ENCODE peak calls at places on chromosomes 5 and 9, in eight cellular contexts. R is memory B cell; H is cerebellum; Y is NB4; W is iPS-NIHi11; Q is renal cortical epithelial cell; N is activated CD4-positive, alpha-beta T cell treated with anti-CD3 and anti-CD28 coated beads for 24 hours; X is stimulated activated naive B cell treated with anti-CD40 and anti-IgM and Interleukin-4, amounts not matched to agents 10 μg/mL and 1 μg/mL and 100 μg/mL, for 72 hours. S is an unnamed sample.

GRCh38 chr5:175670358-175670757 is 12.5 kb downstream of the HRH2 start:
- DNase-seq in W (no peak), H (no peak), Y (no peak), X (no peak), N (no peak), Q (no peak), R (no peak), S (no peak)

GRCh38 chr5:71637133-71637532 is 50.0 kb downstream of the MCCC2 start:
- DNase-seq in Q (no peak), W (no peak), H (no peak), R (no peak), X (no peak), Y (no peak), N (no peak), S (no peak)

GRCh38 chr5:130198927-130199326 is 294.7 kb downstream of the CHSY3 start:
- DNase-seq in R (no peak), W (peak; percentile 63), X (no peak), N (no peak), H (no peak), Y (peak; percentile 43), Q (peak; percentile 42), S (no peak)

GRCh38 chr5:56264417-56265025 is 31.4 kb upstream of the ANKRD55 start:
- DNase-seq in R (peak; percentile 31), H (peak; percentile 15), N (no peak), Q (no peak), X (no peak), W (peak; percentile 77), Y (peak; percentile 65), S (no peak)

GRCh38 chr5:58156354-58156753 is 303.5 kb downstream of the PLK2 start:
- DNase-seq in R (no peak), N (no peak), H (no peak), X (no peak), Y (no peak), W (no peak), Q (no peak), S (no peak)

GRCh38 chr5:91061094-91061493 is 322.0 kb downstream of the ARRDC3 start:
- DNase-seq in W (no peak), Q (no peak), Y (no peak), N (no peak), X (no peak), H (no peak), R (no peak), S (no peak)

GRCh38 chr9:123662057-123662776 is 267.7 kb downstream of the DENND1A start:
- DNase-seq in N (no peak), H (no peak), Q (no peak), W (no peak), Y (no peak), R (peak; percentile 29), X (peak; percentile 40), S (no peak)

GRCh38 chr5:76615759-76616158 is 7.4 kb downstream of the F2RL2 start:
- DNase-seq in H (no peak), Q (peak; percentile 4), R (no peak), N (no peak), W (no peak), Y (no peak), X (no peak), S (no peak)

GRCh38 chr5:131792900-131793299 is 3.9 kb downstream of the FNIP1 start:
- DNase-seq in W (no peak), H (no peak), R (no peak), Q (no peak), Y (peak; percentile 41), X (no peak), N (no peak), S (no peak)

GRCh38 chr9:86918556-86918955 is 28.8 kb downstream of the GAS1 start:
- DNase-seq in W (no peak), X (no peak), N (no peak), R (no peak), H (no peak), Q (no peak), Y (no peak), S (no peak)

GRCh38 chr5:141811287-141812155 is 66.7 kb downstream of the PCDH1 start:
- DNase-seq in R (no peak), X (no peak), H (peak; percentile 80), Y (peak; percentile 23), N (no peak), Q (no peak), W (peak; percentile 80), S (no peak)

GRCh38 chr9:138050472-138051330 is 173.1 kb downstream of the CACNA1B start:
- DNase-seq in Q (no peak), W (peak; percentile 23), Y (no peak), R (no peak), N (no peak), X (no peak), H (no peak), S (peak; percentile 24)

GRCh38 chr5:170360712-170361501 is 28.3 kb downstream of the KCNMB1 start:
- DNase-seq in R (no peak), Q (no peak), W (no peak), X (no peak), H (no peak), N (no peak), Y (peak; percentile 79), S (no peak)

GRCh38 chr5:137040641-137041340 is 458.3 kb downstream of the SPOCK1 start:
- DNase-seq in W (no peak), R (no peak), X (no peak), H (peak; percentile 63), Q (no peak), Y (no peak), N (no peak), S (no peak)

GRCh38 chr5:104977530-104977929 is 1414.9 kb upstream of the NUDT12 start:
- DNase-seq in Y (no peak), R (no peak), Q (no peak), N (no peak), H (no peak), W (no peak), X (no peak), S (no peak)

GRCh38 chr5:67896312-67896985 is 319.1 kb upstream of the PIK3R1 start:
- DNase-seq in W (no peak), R (no peak), H (no peak), X (no peak), N (no peak), Q (no peak), Y (peak; percentile 13), S (no peak)

GRCh38 chr9:124271660-124272059 is 13.9 kb downstream of the NEK6 start:
- DNase-seq in W (no peak), N (no peak), Q (no peak), X (no peak), Y (no peak), H (no peak), R (no peak), S (no peak)

GRCh38 chr9:107213561-107214028 is 69.5 kb upstream of the RAD23B start:
- DNase-seq in Q (peak; percentile 100), H (no peak), X (peak; percentile 7), Y (peak; percentile 83), N (no peak), R (no peak), W (no peak), S (no peak)

GRCh38 chr9:32577316-32577715 is 4.4 kb upstream of the NDUFB6 start:
- DNase-seq in Q (no peak), R (no peak), W (no peak), N (no peak), Y (no peak), X (no peak), H (no peak), S (no peak)

GRCh38 chr5:68725905-68726683 is 367.7 kb upstream of the SLC30A5 start:
- DNase-seq in H (no peak), X (no peak), W (no peak), N (no peak), Q (no peak), R (no peak), Y (no peak), S (no peak)

GRCh38 chr9:14661421-14662059 is 31.7 kb downstream of the ZDHHC21 start:
- DNase-seq in R (no peak), X (no peak), Y (peak; percentile 63), H (peak; percentile 44), N (no peak), Q (peak; percentile 37), W (peak; percentile 7), S (no peak)

GRCh38 chr9:109452761-109453160 is 45.3 kb downstream of the PTPN3 start:
- DNase-seq in Y (peak; percentile 33), Q (peak; percentile 86), N (no peak), X (no peak), R (no peak), W (no peak), H (no peak), S (no peak)